ENCODE peak calls at places on chromosomes 6 and 20, in four cellular contexts. One of them, this sample, is unnamed.
A peak's percentile ranks its signal among the peaks of the same experiment; 100 is the strongest.

GRCh38 chr6:47502920-47503319 is 25.3 kb downstream of the CD2AP start:
- DNase-seq in brain microvascular endothelial cell: no peak
- DNase-seq in GM12878: no peak
- DNase-seq in H7: no peak
- DNase-seq in this sample: no peak

GRCh38 chr6:135475292-135475886 is 22.2 kb downstream of the AHI1 start:
- DNase-seq in GM12878: no peak
- DNase-seq in brain microvascular endothelial cell: no peak
- DNase-seq in H7: no peak
- DNase-seq in this sample: no peak

GRCh38 chr6:40947876-40948514 is 91.0 kb downstream of the UNC5CL start:
- DNase-seq in H7: peak; percentile 46
- DNase-seq in brain microvascular endothelial cell: peak; percentile 9
- DNase-seq in GM12878: no peak
- DNase-seq in this sample: no peak

GRCh38 chr6:408599-409102 is 17.1 kb downstream of the IRF4 start:
- DNase-seq in H7: peak; percentile 84
- DNase-seq in GM12878: no peak
- DNase-seq in brain microvascular endothelial cell: peak; percentile 52
- DNase-seq in this sample: no peak

GRCh38 chr20:48620486-48621255 is 207.1 kb downstream of the PREX1 start:
- DNase-seq in brain microvascular endothelial cell: peak; percentile 72
- DNase-seq in H7: peak; percentile 97
- DNase-seq in GM12878: peak; percentile 36
- DNase-seq in this sample: peak; percentile 41

GRCh38 chr20:46627251-46627650 is 24.0 kb downstream of the SLC13A3 start:
- DNase-seq in brain microvascular endothelial cell: no peak
- DNase-seq in GM12878: no peak
- DNase-seq in H7: no peak
- DNase-seq in this sample: no peak

GRCh38 chr6:35208419-35208818 is 5.3 kb upstream of the SCUBE3 start:
- DNase-seq in H7: no peak
- DNase-seq in GM12878: no peak
- DNase-seq in brain microvascular endothelial cell: no peak
- DNase-seq in this sample: no peak

GRCh38 chr6:167157414-167157813 is 366 bp downstream of the GPR31 start:
- DNase-seq in GM12878: no peak
- DNase-seq in H7: no peak
- DNase-seq in brain microvascular endothelial cell: no peak
- DNase-seq in this sample: no peak

GRCh38 chr20:43681991-43682410 is 15.1 kb downstream of the MYBL2 start:
- DNase-seq in H7: peak; percentile 1
- DNase-seq in GM12878: peak; percentile 89
- DNase-seq in brain microvascular endothelial cell: no peak
- DNase-seq in this sample: no peak

GRCh38 chr6:165616116-165616515 is 46.9 kb downstream of the PDE10A start:
- DNase-seq in H7: peak; percentile 16
- DNase-seq in brain microvascular endothelial cell: peak; percentile 76
- DNase-seq in GM12878: no peak
- DNase-seq in this sample: no peak

GRCh38 chr6:149508485-149508884 is 23.7 kb upstream of the ZC3H12D start:
- DNase-seq in brain microvascular endothelial cell: no peak
- DNase-seq in GM12878: no peak
- DNase-seq in H7: no peak
- DNase-seq in this sample: no peak

GRCh38 chr20:21528870-21529269 is 15.0 kb upstream of the NKX2-2 start:
- DNase-seq in H7: peak; percentile 31
- DNase-seq in GM12878: no peak
- DNase-seq in brain microvascular endothelial cell: no peak
- DNase-seq in this sample: no peak

GRCh38 chr6:34730006-34730405 is 27.3 kb upstream of the SNRPC start:
- DNase-seq in H7: no peak
- DNase-seq in brain microvascular endothelial cell: no peak
- DNase-seq in GM12878: no peak
- DNase-seq in this sample: no peak

GRCh38 chr20:32480361-32481199 is 104.6 kb downstream of the NOL4L start:
- DNase-seq in brain microvascular endothelial cell: no peak
- DNase-seq in H7: peak; percentile 33
- DNase-seq in GM12878: no peak
- DNase-seq in this sample: no peak

DNA sequence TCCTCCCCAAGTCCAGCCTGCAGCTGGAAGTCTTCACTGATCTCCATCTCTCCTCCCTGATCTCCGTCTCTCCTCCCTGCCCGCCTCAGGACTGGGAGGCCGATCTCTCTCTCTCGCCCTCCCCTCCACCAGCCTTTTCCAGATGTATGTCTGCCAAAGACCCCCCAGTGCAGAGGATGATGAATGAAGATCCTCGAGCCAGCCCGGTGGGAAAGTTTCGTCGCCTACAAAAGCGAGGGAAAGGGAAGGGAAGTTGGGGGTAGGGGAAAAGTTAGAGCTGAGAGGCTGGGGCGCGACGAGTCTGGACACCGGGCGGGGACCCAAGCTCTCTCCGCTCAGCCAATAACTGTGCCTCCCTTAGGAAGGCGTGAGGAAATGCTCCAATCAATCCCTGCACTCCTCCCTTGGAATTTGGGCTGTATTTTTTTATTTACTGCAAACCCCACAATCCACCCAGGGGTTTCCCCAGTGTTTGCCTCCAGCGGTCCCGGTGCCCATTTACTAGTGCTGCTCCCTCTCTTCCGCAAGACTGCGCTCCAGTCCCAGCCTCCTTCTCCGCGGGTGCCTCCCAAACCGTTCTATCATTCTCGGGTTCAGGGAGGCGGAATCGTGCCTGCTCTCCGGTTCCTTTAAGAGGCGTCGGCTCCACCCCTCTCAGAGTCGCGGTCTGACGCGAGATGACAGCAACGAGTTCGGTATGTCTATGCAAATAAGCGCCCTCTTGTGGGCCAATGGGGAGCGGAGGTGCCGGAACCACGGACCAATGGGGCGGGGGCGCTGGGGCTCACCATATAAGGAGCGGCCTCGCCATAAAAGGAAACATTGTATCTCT is at the start of gene SRF:
- DNase-seq in H7: peak; percentile 81
- DNase-seq in GM12878: peak; percentile 93
- DNase-seq in brain microvascular endothelial cell: peak; percentile 100
- DNase-seq in this sample: peak; percentile 97
- H3K4me3 ChIP-seq in H7: peak within 1 kb of the TSS; percentile 84
- H3K4me3 ChIP-seq in GM12878: peak within 1 kb of the TSS; percentile 94
- H3K4me3 ChIP-seq in brain microvascular endothelial cell: peak within 1 kb of the TSS; percentile 96
- H3K4me3 ChIP-seq in this sample: peak within 1 kb of the TSS; percentile 91

GRCh38 chr6:37480118-37480736 is 19.5 kb downstream of the CCDC167 start:
- DNase-seq in GM12878: no peak
- DNase-seq in H7: no peak
- DNase-seq in brain microvascular endothelial cell: no peak
- DNase-seq in this sample: no peak
- H3K36me3 ChIP-seq in GM12878: peaks cover 45% of the 10 kb centered on the region
- H3K36me3 ChIP-seq in H7: peaks cover 16% of the 10 kb centered on the region
- H3K36me3 ChIP-seq in brain microvascular endothelial cell: peaks cover 31% of the 10 kb centered on the region
- H3K36me3 ChIP-seq in this sample: no peaks in the 10 kb centered on the region

GRCh38 chr6:169169941-169170582 is 83.6 kb downstream of the THBS2 start:
- DNase-seq in GM12878: no peak
- DNase-seq in brain microvascular endothelial cell: no peak
- DNase-seq in H7: peak; percentile 31
- DNase-seq in this sample: no peak
- H3K4me3 ChIP-seq in GM12878: no peak overlapping the region
- H3K4me3 ChIP-seq in brain microvascular endothelial cell: no peak overlapping the region
- H3K4me3 ChIP-seq in H7: no peak overlapping the region
- H3K4me3 ChIP-seq in this sample: no peak overlapping the region

GRCh38 chr20:3673551-3674070 is 8.2 kb downstream of the ADAM33 start:
- DNase-seq in H7: no peak
- DNase-seq in GM12878: no peak
- DNase-seq in brain microvascular endothelial cell: no peak
- DNase-seq in this sample: no peak
- H3K36me3 ChIP-seq in H7: no peaks in the 10 kb centered on the region
- H3K36me3 ChIP-seq in GM12878: no peaks in the 10 kb centered on the region
- H3K36me3 ChIP-seq in brain microvascular endothelial cell: no peaks in the 10 kb centered on the region
- H3K36me3 ChIP-seq in this sample: no peaks in the 10 kb centered on the region

GRCh38 chr6:105677671-105678475 is 275.0 kb upstream of the PREP start:
- DNase-seq in brain microvascular endothelial cell: peak; percentile 36
- DNase-seq in GM12878: no peak
- DNase-seq in H7: no peak
- DNase-seq in this sample: no peak
- H3K4me3 ChIP-seq in brain microvascular endothelial cell: no peak overlapping the region
- H3K4me3 ChIP-seq in GM12878: no peak overlapping the region
- H3K4me3 ChIP-seq in H7: no peak overlapping the region
- H3K4me3 ChIP-seq in this sample: no peak overlapping the region

DNA sequence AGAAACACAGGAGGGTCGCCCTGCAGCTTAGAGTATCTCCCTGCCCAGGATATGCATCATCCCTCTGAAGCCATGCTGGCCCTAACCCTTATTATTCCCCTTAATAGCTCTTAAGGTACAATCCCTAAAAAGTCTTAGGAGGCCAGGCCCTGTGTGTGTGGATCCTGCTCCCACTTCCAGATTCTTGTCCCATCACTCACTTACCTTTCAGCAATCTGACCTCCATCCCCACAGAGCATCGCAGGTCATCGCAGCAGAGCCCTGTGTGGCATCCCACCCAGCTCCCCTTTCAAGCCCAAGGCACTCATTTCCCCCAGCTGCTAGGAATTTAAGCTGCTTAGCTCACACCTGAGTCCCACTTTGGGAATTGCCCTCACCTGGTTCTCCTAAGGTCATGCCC is 223.8 kb upstream of the SMLR1 start:
- DNase-seq in GM12878: no peak
- DNase-seq in brain microvascular endothelial cell: no peak
- DNase-seq in H7: no peak
- DNase-seq in this sample: no peak
- H3K36me3 ChIP-seq in GM12878: no peaks in the 10 kb centered on the region
- H3K36me3 ChIP-seq in brain microvascular endothelial cell: no peaks in the 10 kb centered on the region
- H3K36me3 ChIP-seq in H7: no peaks in the 10 kb centered on the region
- H3K36me3 ChIP-seq in this sample: no peaks in the 10 kb centered on the region

DNA sequence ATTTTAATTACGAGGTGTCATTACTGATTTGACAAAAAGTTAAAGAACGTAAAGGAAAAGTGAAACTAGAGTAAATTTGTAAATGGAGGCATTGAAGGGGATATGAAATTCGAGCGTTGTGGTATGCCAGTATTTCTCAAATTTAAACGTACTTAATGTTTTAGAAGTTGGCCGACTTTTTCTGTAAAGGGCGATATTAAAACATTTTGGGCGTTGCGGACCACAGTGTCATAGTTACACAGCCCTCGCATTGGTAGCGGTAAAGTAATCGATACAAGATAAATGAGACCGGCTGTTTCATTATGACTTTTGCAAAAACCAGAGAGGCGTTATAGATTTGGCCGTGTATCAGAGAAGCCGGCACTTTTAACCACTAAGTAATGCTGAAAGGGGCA is 39.6 kb downstream of the OR2B2 start:
- DNase-seq in GM12878: no peak
- DNase-seq in H7: no peak
- DNase-seq in brain microvascular endothelial cell: no peak
- DNase-seq in this sample: no peak
- H3K4me3 ChIP-seq in GM12878: peak overlapping the region; percentile 69
- H3K4me3 ChIP-seq in H7: peak overlapping the region; percentile 60
- H3K4me3 ChIP-seq in brain microvascular endothelial cell: peak overlapping the region; percentile 71
- H3K4me3 ChIP-seq in this sample: peak overlapping the region; percentile 81

GRCh38 chr20:4855555-4855954 is 133.8 kb downstream of the PRND start:
- DNase-seq in brain microvascular endothelial cell: no peak
- DNase-seq in H7: no peak
- DNase-seq in GM12878: no peak
- DNase-seq in this sample: no peak

GRCh38 chr20:4854502-4854901 is 132.8 kb downstream of the PRND start:
- DNase-seq in GM12878: no peak
- DNase-seq in H7: no peak
- DNase-seq in brain microvascular endothelial cell: no peak
- DNase-seq in this sample: no peak

GRCh38 chr20:4856022-4856755 is 134.5 kb downstream of the PRND start:
- DNase-seq in GM12878: no peak
- DNase-seq in brain microvascular endothelial cell: no peak
- DNase-seq in H7: no peak
- DNase-seq in this sample: no peak

GRCh38 chr20:4855097-4855496 is 133.4 kb downstream of the PRND start:
- DNase-seq in H7: no peak
- DNase-seq in brain microvascular endothelial cell: no peak
- DNase-seq in GM12878: no peak
- DNase-seq in this sample: no peak

DNA sequence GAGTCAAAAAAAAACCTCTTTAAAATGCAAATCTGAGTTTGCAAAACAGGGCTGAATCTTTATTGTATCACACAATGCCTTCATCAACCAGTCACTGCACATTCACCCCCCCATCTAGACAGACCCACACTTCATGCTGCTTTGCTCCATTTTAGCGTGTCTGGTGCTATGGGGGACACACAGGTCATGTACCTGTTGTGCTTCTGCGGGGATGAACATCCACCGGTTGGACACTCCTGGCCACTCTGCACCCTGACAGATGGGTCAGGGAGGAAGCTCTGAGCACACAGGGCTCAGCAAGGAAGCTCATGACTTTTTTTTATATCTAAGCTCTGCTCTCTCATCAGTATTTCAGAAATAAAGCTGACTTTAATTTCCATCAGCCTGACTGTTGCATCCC is 136.3 kb downstream of the PRND start:
- DNase-seq in H7: no peak
- DNase-seq in brain microvascular endothelial cell: no peak
- DNase-seq in GM12878: no peak
- DNase-seq in this sample: no peak
- H3K36me3 ChIP-seq in H7: peaks cover 6% of the 10 kb centered on the region
- H3K36me3 ChIP-seq in brain microvascular endothelial cell: peaks cover 9% of the 10 kb centered on the region
- H3K36me3 ChIP-seq in GM12878: peaks cover 9% of the 10 kb centered on the region
- H3K36me3 ChIP-seq in this sample: peaks cover 1% of the 10 kb centered on the region

This sample was measured in kidney epithelial cell.